ENCODE peak calls at places on chromosomes 1 and 21, in eight cellular contexts. One of them, this sample, is unnamed.

GRCh38 chr1:172180886-172181285 is 239.6 kb upstream of the C1orf105 start:
- DNase-seq in activated CD4-positive, alpha-beta T cell treated with anti-CD3 and anti-CD28 coated beads, Interleukin-2, amount 50 U/mL, for 1 hour: peak
- DNase-seq in GM12865: peak
- DNase-seq in ACHN: no peak
- DNase-seq in esophagus squamous epithelium: no peak
- DNase-seq in NCI-H1105: no peak
- DNase-seq in fibroblast of pulmonary artery: peak
- DNase-seq in heart left ventricle: peak
- DNase-seq in this sample: peak

GRCh38 chr1:101025283-101025679 is 303 bp downstream of the DPH5 start:
- DNase-seq in activated CD4-positive, alpha-beta T cell treated with anti-CD3 and anti-CD28 coated beads, Interleukin-2, amount 50 U/mL, for 1 hour: peak
- DNase-seq in GM12865: no peak
- DNase-seq in ACHN: peak
- DNase-seq in esophagus squamous epithelium: no peak
- DNase-seq in NCI-H1105: no peak
- DNase-seq in fibroblast of pulmonary artery: peak
- DNase-seq in heart left ventricle: no peak
- DNase-seq in this sample: peak

GRCh38 chr1:5660141-5660935 is 331.9 kb downstream of the NPHP4 start:
- DNase-seq in activated CD4-positive, alpha-beta T cell treated with anti-CD3 and anti-CD28 coated beads, Interleukin-2, amount 50 U/mL, for 1 hour: no peak
- DNase-seq in GM12865: no peak
- DNase-seq in ACHN: no peak
- DNase-seq in esophagus squamous epithelium: no peak
- DNase-seq in NCI-H1105: no peak
- DNase-seq in fibroblast of pulmonary artery: no peak
- DNase-seq in heart left ventricle: no peak
- DNase-seq in this sample: no peak

GRCh38 chr1:46133946-46134345 is 1.5 kb upstream of the PIK3R3 start:
- DNase-seq in activated CD4-positive, alpha-beta T cell treated with anti-CD3 and anti-CD28 coated beads, Interleukin-2, amount 50 U/mL, for 1 hour: no peak
- DNase-seq in GM12865: no peak
- DNase-seq in ACHN: no peak
- DNase-seq in esophagus squamous epithelium: no peak
- DNase-seq in NCI-H1105: no peak
- DNase-seq in fibroblast of pulmonary artery: no peak
- DNase-seq in heart left ventricle: no peak
- DNase-seq in this sample: no peak

GRCh38 chr1:199301472-199301871 is 662.6 kb downstream of the PTPRC start:
- DNase-seq in activated CD4-positive, alpha-beta T cell treated with anti-CD3 and anti-CD28 coated beads, Interleukin-2, amount 50 U/mL, for 1 hour: no peak
- DNase-seq in GM12865: no peak
- DNase-seq in ACHN: no peak
- DNase-seq in esophagus squamous epithelium: no peak
- DNase-seq in NCI-H1105: no peak
- DNase-seq in fibroblast of pulmonary artery: peak
- DNase-seq in heart left ventricle: no peak
- DNase-seq in this sample: peak

GRCh38 chr1:35717911-35718476 is 690 bp downstream of the C1orf216 start:
- DNase-seq in activated CD4-positive, alpha-beta T cell treated with anti-CD3 and anti-CD28 coated beads, Interleukin-2, amount 50 U/mL, for 1 hour: no peak
- DNase-seq in GM12865: no peak
- DNase-seq in ACHN: peak
- DNase-seq in esophagus squamous epithelium: no peak
- DNase-seq in NCI-H1105: no peak
- DNase-seq in fibroblast of pulmonary artery: peak
- DNase-seq in heart left ventricle: peak
- DNase-seq in this sample: peak

GRCh38 chr1:55428944-55429931 is 214.1 kb upstream of the USP24 start:
- DNase-seq in activated CD4-positive, alpha-beta T cell treated with anti-CD3 and anti-CD28 coated beads, Interleukin-2, amount 50 U/mL, for 1 hour: no peak
- DNase-seq in GM12865: no peak
- DNase-seq in ACHN: peak
- DNase-seq in esophagus squamous epithelium: no peak
- DNase-seq in NCI-H1105: no peak
- DNase-seq in fibroblast of pulmonary artery: peak
- DNase-seq in heart left ventricle: no peak
- DNase-seq in this sample: peak

GRCh38 chr1:15283500-15283899 is 36.5 kb downstream of the FHAD1 start:
- DNase-seq in activated CD4-positive, alpha-beta T cell treated with anti-CD3 and anti-CD28 coated beads, Interleukin-2, amount 50 U/mL, for 1 hour: no peak
- DNase-seq in GM12865: no peak
- DNase-seq in ACHN: peak
- DNase-seq in esophagus squamous epithelium: no peak
- DNase-seq in NCI-H1105: no peak
- DNase-seq in fibroblast of pulmonary artery: no peak
- DNase-seq in heart left ventricle: no peak
- DNase-seq in this sample: no peak

GRCh38 chr1:89754518-89754917 is 66.3 kb upstream of the LRRC8D start:
- DNase-seq in activated CD4-positive, alpha-beta T cell treated with anti-CD3 and anti-CD28 coated beads, Interleukin-2, amount 50 U/mL, for 1 hour: no peak
- DNase-seq in GM12865: no peak
- DNase-seq in ACHN: no peak
- DNase-seq in esophagus squamous epithelium: no peak
- DNase-seq in NCI-H1105: no peak
- DNase-seq in fibroblast of pulmonary artery: peak
- DNase-seq in heart left ventricle: no peak
- DNase-seq in this sample: peak

GRCh38 chr1:203437696-203438315 is 37.8 kb upstream of the PRELP start:
- DNase-seq in activated CD4-positive, alpha-beta T cell treated with anti-CD3 and anti-CD28 coated beads, Interleukin-2, amount 50 U/mL, for 1 hour: no peak
- DNase-seq in GM12865: no peak
- DNase-seq in ACHN: no peak
- DNase-seq in esophagus squamous epithelium: no peak
- DNase-seq in NCI-H1105: no peak
- DNase-seq in fibroblast of pulmonary artery: no peak
- DNase-seq in heart left ventricle: no peak
- DNase-seq in this sample: no peak

GRCh38 chr1:81478217-81478616 is 322.5 kb upstream of the ADGRL2 start:
- DNase-seq in activated CD4-positive, alpha-beta T cell treated with anti-CD3 and anti-CD28 coated beads, Interleukin-2, amount 50 U/mL, for 1 hour: no peak
- DNase-seq in GM12865: no peak
- DNase-seq in ACHN: no peak
- DNase-seq in esophagus squamous epithelium: no peak
- DNase-seq in NCI-H1105: peak
- DNase-seq in fibroblast of pulmonary artery: no peak
- DNase-seq in heart left ventricle: peak
- DNase-seq in this sample: no peak

GRCh38 chr1:69121708-69122107 is 446.0 kb upstream of the LRRC7 start:
- DNase-seq in activated CD4-positive, alpha-beta T cell treated with anti-CD3 and anti-CD28 coated beads, Interleukin-2, amount 50 U/mL, for 1 hour: no peak
- DNase-seq in GM12865: no peak
- DNase-seq in ACHN: no peak
- DNase-seq in esophagus squamous epithelium: no peak
- DNase-seq in NCI-H1105: no peak
- DNase-seq in fibroblast of pulmonary artery: peak
- DNase-seq in heart left ventricle: no peak
- DNase-seq in this sample: peak

GRCh38 chr1:85581802-85582686 is 1.5 kb downstream of the CCN1 start:
- DNase-seq in activated CD4-positive, alpha-beta T cell treated with anti-CD3 and anti-CD28 coated beads, Interleukin-2, amount 50 U/mL, for 1 hour: no peak
- DNase-seq in GM12865: no peak
- DNase-seq in ACHN: peak
- DNase-seq in esophagus squamous epithelium: no peak
- DNase-seq in NCI-H1105: no peak
- DNase-seq in fibroblast of pulmonary artery: peak
- DNase-seq in heart left ventricle: no peak
- DNase-seq in this sample: peak

GRCh38 chr1:202131956-202132821 is 9.5 kb downstream of the GPR37L1 start:
- DNase-seq in activated CD4-positive, alpha-beta T cell treated with anti-CD3 and anti-CD28 coated beads, Interleukin-2, amount 50 U/mL, for 1 hour: no peak
- DNase-seq in GM12865: no peak
- DNase-seq in ACHN: no peak
- DNase-seq in esophagus squamous epithelium: no peak
- DNase-seq in NCI-H1105: no peak
- DNase-seq in fibroblast of pulmonary artery: no peak
- DNase-seq in heart left ventricle: peak
- DNase-seq in this sample: peak

GRCh38 chr21:45698493-45698947 is 55.0 kb downstream of the PCBP3 start:
- DNase-seq in activated CD4-positive, alpha-beta T cell treated with anti-CD3 and anti-CD28 coated beads, Interleukin-2, amount 50 U/mL, for 1 hour: no peak
- DNase-seq in GM12865: no peak
- DNase-seq in ACHN: no peak
- DNase-seq in esophagus squamous epithelium: no peak
- DNase-seq in NCI-H1105: peak
- DNase-seq in fibroblast of pulmonary artery: peak
- DNase-seq in heart left ventricle: peak
- DNase-seq in this sample: peak

GRCh38 chr1:41917835-41918449 is 780 bp downstream of the HIVEP3 start:
- DNase-seq in activated CD4-positive, alpha-beta T cell treated with anti-CD3 and anti-CD28 coated beads, Interleukin-2, amount 50 U/mL, for 1 hour: peak
- DNase-seq in GM12865: peak
- DNase-seq in ACHN: peak
- DNase-seq in esophagus squamous epithelium: no peak
- DNase-seq in NCI-H1105: peak
- DNase-seq in fibroblast of pulmonary artery: peak
- DNase-seq in heart left ventricle: peak
- DNase-seq in this sample: no peak

GRCh38 chr1:32025515-32025914 is 11.8 kb downstream of the KHDRBS1 start:
- DNase-seq in activated CD4-positive, alpha-beta T cell treated with anti-CD3 and anti-CD28 coated beads, Interleukin-2, amount 50 U/mL, for 1 hour: no peak
- DNase-seq in GM12865: no peak
- DNase-seq in ACHN: no peak
- DNase-seq in esophagus squamous epithelium: no peak
- DNase-seq in NCI-H1105: no peak
- DNase-seq in fibroblast of pulmonary artery: no peak
- DNase-seq in heart left ventricle: no peak
- DNase-seq in this sample: no peak

GRCh38 chr1:155910621-155911121 is 478 bp downstream of the RIT1 start:
- DNase-seq in activated CD4-positive, alpha-beta T cell treated with anti-CD3 and anti-CD28 coated beads, Interleukin-2, amount 50 U/mL, for 1 hour: no peak
- DNase-seq in GM12865: peak
- DNase-seq in ACHN: peak
- DNase-seq in esophagus squamous epithelium: no peak
- DNase-seq in NCI-H1105: peak
- DNase-seq in fibroblast of pulmonary artery: peak
- DNase-seq in heart left ventricle: peak
- DNase-seq in this sample: peak

GRCh38 chr21:26641062-26641461 is 68.0 kb upstream of the CYYR1 start:
- DNase-seq in activated CD4-positive, alpha-beta T cell treated with anti-CD3 and anti-CD28 coated beads, Interleukin-2, amount 50 U/mL, for 1 hour: no peak
- DNase-seq in GM12865: no peak
- DNase-seq in ACHN: no peak
- DNase-seq in esophagus squamous epithelium: no peak
- DNase-seq in NCI-H1105: no peak
- DNase-seq in fibroblast of pulmonary artery: no peak
- DNase-seq in heart left ventricle: no peak
- DNase-seq in this sample: no peak

GRCh38 chr1:23667411-23667810 is 24.2 kb upstream of the RPL11 start:
- DNase-seq in activated CD4-positive, alpha-beta T cell treated with anti-CD3 and anti-CD28 coated beads, Interleukin-2, amount 50 U/mL, for 1 hour: no peak
- DNase-seq in GM12865: no peak
- DNase-seq in ACHN: no peak
- DNase-seq in esophagus squamous epithelium: no peak
- DNase-seq in NCI-H1105: no peak
- DNase-seq in fibroblast of pulmonary artery: no peak
- DNase-seq in heart left ventricle: no peak
- DNase-seq in this sample: no peak

GRCh38 chr1:168180148-168180524 is 1.4 kb downstream of the TIPRL start:
- DNase-seq in activated CD4-positive, alpha-beta T cell treated with anti-CD3 and anti-CD28 coated beads, Interleukin-2, amount 50 U/mL, for 1 hour: no peak
- DNase-seq in GM12865: peak
- DNase-seq in ACHN: no peak
- DNase-seq in esophagus squamous epithelium: no peak
- DNase-seq in NCI-H1105: no peak
- DNase-seq in fibroblast of pulmonary artery: no peak
- DNase-seq in heart left ventricle: no peak
- DNase-seq in this sample: no peak

GRCh38 chr1:235259133-235259778 is 68.7 kb downstream of the ARID4B start:
- DNase-seq in activated CD4-positive, alpha-beta T cell treated with anti-CD3 and anti-CD28 coated beads, Interleukin-2, amount 50 U/mL, for 1 hour: no peak
- DNase-seq in GM12865: peak
- DNase-seq in ACHN: no peak
- DNase-seq in esophagus squamous epithelium: no peak
- DNase-seq in NCI-H1105: no peak
- DNase-seq in fibroblast of pulmonary artery: no peak
- DNase-seq in heart left ventricle: no peak
- DNase-seq in this sample: no peak

GRCh38 chr1:209387969-209388329 is 195.6 kb upstream of the CAMK1G start:
- DNase-seq in activated CD4-positive, alpha-beta T cell treated with anti-CD3 and anti-CD28 coated beads, Interleukin-2, amount 50 U/mL, for 1 hour: no peak
- DNase-seq in GM12865: no peak
- DNase-seq in ACHN: peak
- DNase-seq in esophagus squamous epithelium: no peak
- DNase-seq in NCI-H1105: no peak
- DNase-seq in fibroblast of pulmonary artery: peak
- DNase-seq in heart left ventricle: no peak
- DNase-seq in this sample: peak

This sample was measured in cardiac fibroblast.